ENCODE peak calls at places on chromosomes 13 and 19, in nine cellular contexts. R is stimulated activated naive B cell treated with anti-CD40 and anti-IgM and Interleukin-4, amounts not matched to agents 10 μg/mL and 1 μg/mL and 100 μg/mL, for 72 hours; Z is anterior cingulate cortex; S is dorsolateral prefrontal cortex; P is endodermal cell; C is NCI-H187 treated with DMSO at 0.1 percent for 48 hours; H is Kasumi-1; Y is activated B cell treated with CpG ODN at 0.5 μM for 24 hours; F is mucosa of descending colon. X is an unnamed sample.

GRCh38 chr13:46207828-46208227 is 3.9 kb upstream of the LRRC63 start:
- DNase-seq in R (no peak), Z (no peak), S (no peak), P (no peak), C (no peak), H (no peak), Y (no peak), F (no peak), X (no peak)

GRCh38 chr19:14114854-14115253 is 2.7 kb downstream of the PRKACA start:
- DNase-seq in R (peak), Z (peak), S (no peak), P (peak), C (no peak), H (peak), Y (peak), F (peak), X (peak)

GRCh38 chr19:41570639-41571112 is 5.3 kb upstream of the CEACAM21 start:
- DNase-seq in R (peak), Z (peak), S (peak), P (peak), C (peak), H (peak), Y (peak), F (peak), X (peak)

GRCh38 chr13:101757446-101758039 is 305.1 kb downstream of the ITGBL1 start:
- DNase-seq in R (no peak), Z (no peak), S (no peak), P (no peak), C (peak), H (peak), Y (no peak), F (no peak), X (no peak)

GRCh38 chr13:22114630-22115311 is 443.9 kb downstream of the FGF9 start:
- DNase-seq in R (peak), Z (peak), S (no peak), P (no peak), C (no peak), H (peak), Y (no peak), F (peak), X (peak)

GRCh38 chr13:78323040-78323439 is 280.3 kb downstream of the POU4F1 start:
- DNase-seq in R (no peak), Z (no peak), S (no peak), P (no peak), C (no peak), H (no peak), Y (no peak), F (no peak), X (no peak)

GRCh38 chr19:14167013-14167593 is 30.7 kb upstream of the ASF1B start:
- DNase-seq in R (no peak), Z (no peak), S (no peak), P (no peak), C (no peak), H (no peak), Y (no peak), F (no peak), X (no peak)

GRCh38 chr19:19123386-19123785 is 14.9 kb downstream of the TMEM161A start:
- DNase-seq in R (no peak), Z (no peak), S (no peak), P (no peak), C (no peak), H (no peak), Y (no peak), F (no peak), X (no peak)

GRCh38 chr13:23899555-23899954 is 2.3 kb upstream of the C1QTNF9B start:
- DNase-seq in R (no peak), Z (no peak), S (no peak), P (no peak), C (no peak), H (no peak), Y (no peak), F (peak), X (no peak)

GRCh38 chr13:44718467-44718866 is 142.3 kb upstream of the TSC22D1 start:
- DNase-seq in R (no peak), Z (no peak), S (no peak), P (peak), C (no peak), H (no peak), Y (no peak), F (no peak), X (no peak)

X was measured in GDM1.